ENCODE peak calls at places on chromosomes 16 and 17, in five cellular contexts. W is GM12878, C is H1, B is HepG2, Y is NT2/D1. S is an unnamed sample.
A peak's percentile ranks its signal among the peaks of the same experiment; 100 is the strongest.

GRCh38 chr16:88066680-88067529 is 115.7 kb downstream of the BANP start:
- DNase-seq in W (no peak), C (no peak), B (no peak), Y (no peak), S (no peak)

GRCh38 chr16:11546522-11547485 is 39.9 kb downstream of the LITAF start:
- DNase-seq in W (no peak), C (no peak), B (no peak), Y (no peak), S (no peak)

GRCh38 chr17:2388020-2388704 is 12.7 kb downstream of the MNT start:
- DNase-seq in W (no peak), C (no peak), B (no peak), Y (no peak), S (no peak)

GRCh38 chr17:59355695-59356323 is 24.4 kb downstream of the YPEL2 start:
- DNase-seq in W (no peak), C (no peak), B (no peak), Y (no peak), S (no peak)

GRCh38 chr16:29977063-29977462 is 3.4 kb downstream of the TAOK2 start:
- DNase-seq in W (no peak), C (no peak), B (no peak), Y (no peak), S (no peak)

GRCh38 chr17:4161179-4161559 is 18.2 kb downstream of the CYB5D2 start:
- DNase-seq in W (no peak), C (no peak), B (peak; percentile 10), Y (peak; percentile 47), S (peak; percentile 47)

GRCh38 chr17:17401271-17401781 is 75.5 kb upstream of the MED9 start:
- DNase-seq in W (no peak), C (peak; percentile 70), B (peak; percentile 56), Y (no peak), S (peak; percentile 46)

GRCh38 chr16:86673090-86673955 is 95.0 kb downstream of the FOXL1 start:
- DNase-seq in W (no peak), C (no peak), B (no peak), Y (no peak), S (no peak)

GRCh38 chr16:17149904-17150483 is 320.8 kb downstream of the XYLT1 start:
- DNase-seq in W (no peak), C (no peak), B (peak; percentile 30), Y (no peak), S (no peak)

GRCh38 chr16:48279199-48279598 is 31.9 kb upstream of the ABCC11 start:
- DNase-seq in W (no peak), C (no peak), B (no peak), Y (peak; percentile 6), S (peak; percentile 6)

GRCh38 chr16:5763176-5763575 is 665.6 kb upstream of the EEF2KMT start:
- DNase-seq in W (no peak), C (no peak), B (no peak), Y (no peak), S (no peak)

GRCh38 chr16:66606000-66606751 is 1.7 kb downstream of the CMTM3 start:
- DNase-seq in W (no peak), C (no peak), B (no peak), Y (no peak), S (no peak)

GRCh38 chr16:10156111-10156510 is 26.1 kb downstream of the GRIN2A start:
- DNase-seq in W (no peak), C (no peak), B (no peak), Y (no peak), S (no peak)

GRCh38 chr16:65119905-65120341 is 1.9 kb downstream of the CDH11 start:
- DNase-seq in W (no peak), C (no peak), B (no peak), Y (no peak), S (no peak)

GRCh38 chr17:37081287-37081686 is 132.5 kb downstream of the AATF start:
- DNase-seq in W (no peak), C (no peak), B (no peak), Y (no peak), S (no peak)

GRCh38 chr16:89330177-89330856 is 112.8 kb downstream of the ZNF778 start:
- DNase-seq in W (no peak), C (no peak), B (peak; percentile 84), Y (no peak), S (no peak)
- TF ChIP-seq SUZ12 in W (no peak), C (no peak), B (no peak), Y (no peak), S (no peak)

GRCh38 chr17:75518201-75518600 is 1.9 kb downstream of the TSEN54 start:
- DNase-seq in W (peak; percentile 28), C (no peak), B (no peak), Y (no peak), S (no peak)
- TF ChIP-seq SUZ12 in W (no peak), C (no peak), B (no peak), Y (no peak), S (no peak)

GRCh38 chr17:9925457-9925856 is 20.4 kb upstream of the RCVRN start:
- DNase-seq in W (no peak), C (no peak), B (no peak), Y (no peak), S (no peak)

GRCh38 chr17:9926150-9926804 is 21.2 kb upstream of the RCVRN start:
- DNase-seq in W (no peak), C (no peak), B (no peak), Y (no peak), S (no peak)

GRCh38 chr17:9922012-9922848 is 17.2 kb upstream of the RCVRN start:
- DNase-seq in W (no peak), C (no peak), B (no peak), Y (no peak), S (no peak)

GRCh38 chr17:9928601-9929341 is 23.7 kb upstream of the RCVRN start:
- DNase-seq in W (no peak), C (peak; percentile 62), B (peak; percentile 52), Y (peak; percentile 58), S (peak; percentile 50)

DNA sequence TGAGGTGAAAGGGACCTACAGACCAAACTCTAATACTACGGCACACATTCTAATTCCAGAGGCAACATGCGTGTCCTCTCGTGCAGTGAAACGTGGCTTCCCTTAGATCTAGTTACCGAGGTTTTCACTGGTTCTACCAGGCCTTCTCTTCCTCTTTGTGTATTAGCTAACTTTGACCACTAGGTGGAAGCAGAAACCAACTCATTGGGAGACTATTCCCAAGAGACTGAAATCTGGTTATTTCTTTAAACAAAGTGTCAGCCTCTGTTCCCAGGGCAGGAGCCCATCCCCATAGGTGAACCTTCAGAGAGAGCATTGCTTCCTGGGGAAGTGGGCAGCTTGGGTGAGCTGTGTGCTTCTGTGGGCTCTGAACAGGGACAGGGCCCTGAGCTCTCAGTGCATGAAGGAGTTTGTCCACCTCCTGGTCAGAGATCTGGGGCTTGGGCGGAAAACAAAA is 19.7 kb upstream of the RCVRN start:
- DNase-seq in W (peak; percentile 48), C (no peak), B (peak; percentile 66), Y (peak; percentile 49), S (peak; percentile 68)
- TF ChIP-seq SUZ12 in W (no peak), C (no peak), B (no peak), Y (no peak), S (no peak)

DNA sequence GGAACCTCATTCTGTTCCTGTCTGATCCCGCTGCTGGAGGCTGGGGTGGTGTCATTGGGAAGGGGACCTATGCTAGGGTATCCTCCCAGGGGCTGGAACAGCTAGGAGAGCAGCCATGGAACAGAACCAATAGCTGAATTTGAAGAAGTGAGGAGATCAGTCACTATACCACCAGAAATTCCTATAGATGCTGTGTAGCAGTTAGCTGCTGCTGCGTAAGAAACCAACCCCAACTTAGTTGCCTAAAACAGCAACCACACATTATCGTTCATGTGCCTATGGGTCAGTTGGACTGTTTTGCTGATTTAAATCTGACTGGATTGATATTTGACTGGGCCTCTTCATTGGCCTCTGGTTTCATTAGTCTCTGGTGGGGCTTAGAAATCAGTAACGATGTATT is 20.4 kb upstream of the SYT17 start:
- DNase-seq in W (no peak), C (no peak), B (no peak), Y (no peak), S (no peak)
- TF ChIP-seq SUZ12 in W (no peak), C (no peak), B (no peak), Y (no peak), S (no peak)

GRCh38 chr17:29138991-29139682 is 41.1 kb downstream of the MYO18A start:
- DNase-seq in W (no peak), C (no peak), B (no peak), Y (no peak), S (no peak)
- TF ChIP-seq SUZ12 in W (no peak), C (no peak), B (no peak), Y (no peak), S (no peak)

DNA sequence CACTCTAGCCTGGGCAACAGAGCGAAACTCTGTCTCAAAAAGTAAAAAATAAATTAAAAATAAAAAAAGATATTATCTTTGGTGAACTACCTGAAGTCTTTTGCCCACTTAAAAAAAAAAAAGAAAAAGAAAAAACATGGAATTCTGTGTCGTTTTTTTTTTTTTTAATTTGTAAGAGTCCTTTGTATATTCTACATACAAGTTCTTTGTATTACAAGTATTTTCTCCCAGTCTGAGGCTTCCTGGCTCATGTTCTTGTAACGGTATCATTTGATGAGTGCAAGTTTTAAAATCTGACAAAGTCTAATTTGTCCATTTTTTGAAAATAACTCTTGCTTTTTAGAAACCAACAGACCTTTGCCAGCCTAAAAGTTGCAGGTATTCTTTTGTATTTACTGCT is 12.2 kb upstream of the CBX2 start:
- DNase-seq in W (no peak), C (no peak), B (no peak), Y (no peak), S (no peak)
- TF ChIP-seq SUZ12 in W (no peak), C (no peak), B (no peak), Y (no peak), S (no peak)

DNA sequence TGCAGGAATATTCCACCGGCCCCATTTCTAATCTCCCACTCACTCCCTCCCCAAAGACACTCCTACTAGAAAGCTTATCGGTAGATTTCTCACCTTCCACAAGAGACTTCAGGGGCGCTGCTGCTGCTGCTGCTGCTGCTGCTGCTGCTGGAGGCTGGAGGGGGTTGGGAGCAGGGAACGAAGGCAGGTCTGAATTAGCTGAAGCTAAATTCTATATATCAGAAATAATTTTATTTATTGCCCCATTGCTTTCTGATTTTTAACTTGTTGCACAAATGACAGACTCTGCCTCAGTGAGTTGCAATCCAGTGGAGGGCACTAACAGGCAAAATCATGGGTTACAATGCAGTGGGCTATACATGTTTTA is 25.8 kb upstream of the HLF start:
- DNase-seq in W (no peak), C (no peak), B (peak; percentile 44), Y (peak; percentile 8), S (peak; percentile 34)
- TF ChIP-seq SUZ12 in W (no peak), C (no peak), B (no peak), Y (no peak), S (no peak)

S was measured in HEK293T.